ENCODE peak calls at places on chromosomes 12 and 14, in seven cellular contexts. Z, P, Y, T, H, M and B are unnamed samples.

GRCh38 chr14:53630336-53630735 is 326.3 kb downstream of the BMP4 start:
- DNase-seq in T (no peak), M (no peak), H (no peak), P (no peak), Z (peak), Y (no peak), B (no peak)

GRCh38 chr12:109734219-109735000 is 20.8 kb downstream of the FAM222A start:
- DNase-seq in Y (no peak), T (no peak), Z (no peak), M (no peak), P (peak), H (peak), B (peak)

GRCh38 chr14:64201931-64202330 is 92.2 kb downstream of the ESR2 start:
- DNase-seq in H (no peak), Y (no peak), P (no peak), M (no peak), Z (no peak), T (no peak), B (no peak)

GRCh38 chr12:12048266-12048665 is 22.5 kb upstream of the BCL2L14 start:
- DNase-seq in Y (no peak), M (no peak), T (no peak), Z (no peak), P (no peak), H (no peak), B (no peak)

GRCh38 chr12:30582943-30583342 is 112.7 kb downstream of the IPO8 start:
- DNase-seq in H (no peak), Y (no peak), Z (no peak), P (no peak), M (no peak), T (no peak), B (no peak)

GRCh38 chr14:89121961-89122675 is 294.9 kb downstream of the FOXN3 start:
- DNase-seq in Z (no peak), T (no peak), M (no peak), Y (no peak), P (no peak), H (no peak), B (peak)

GRCh38 chr14:63543826-63544320 is 696 bp upstream of the PPP2R5E start:
- DNase-seq in Z (peak), T (no peak), Y (no peak), H (no peak), P (no peak), M (no peak), B (no peak)

GRCh38 chr12:101875112-101875961 is 2.0 kb upstream of the DRAM1 start:
- DNase-seq in Y (no peak), T (no peak), P (no peak), H (no peak), Z (no peak), M (no peak), B (no peak)

GRCh38 chr12:73863541-73863940 is 674.1 kb upstream of the ATXN7L3B start:
- DNase-seq in T (no peak), Z (no peak), H (no peak), M (no peak), Y (no peak), P (no peak), B (no peak)

GRCh38 chr14:76918176-76918750 is 92.1 kb downstream of the LRRC74A start:
- DNase-seq in Y (no peak), P (peak), M (peak), Z (no peak), H (peak), T (no peak), B (peak)

GRCh38 chr12:129657179-129657578 is 246.6 kb downstream of the TMEM132D start:
- DNase-seq in Y (no peak), H (no peak), M (no peak), T (no peak), Z (no peak), P (no peak), B (no peak)

GRCh38 chr12:82593901-82594396 is 92.8 kb upstream of the TMTC2 start:
- DNase-seq in P (no peak), T (no peak), Y (no peak), Z (no peak), M (no peak), H (no peak), B (no peak)

DNA sequence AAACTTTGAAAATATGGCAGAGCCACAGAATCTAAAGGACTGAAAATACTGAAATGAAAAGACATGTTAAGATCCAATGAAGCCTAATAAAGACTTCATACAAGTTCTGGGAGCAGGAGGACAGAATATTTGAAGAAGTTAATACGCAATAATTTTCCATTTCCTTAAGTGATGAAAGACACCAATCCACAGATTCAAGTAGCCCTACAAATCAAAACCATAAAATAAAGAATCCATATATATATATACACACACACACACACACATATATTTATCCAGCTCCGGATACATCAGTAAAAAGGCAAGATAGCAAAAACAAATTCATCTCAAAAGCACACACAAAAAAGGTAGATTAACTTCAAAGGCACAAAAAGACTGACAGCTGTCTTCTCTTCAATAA is 5.7 kb downstream of the NAP1L1 start:
- DNase-seq in T (no peak), Y (no peak), P (no peak), Z (no peak), M (no peak), H (no peak), B (no peak)
- H3K4me3 ChIP-seq in T (peak), Y (no peak), P (no peak), Z (no peak), M (no peak), H (no peak), B (no peak)

GRCh38 chr14:74636424-74637183 is 24.6 kb upstream of the LTBP2 start:
- DNase-seq in Y (no peak), M (no peak), P (no peak), H (no peak), Z (peak), T (no peak), B (no peak)

GRCh38 chr14:74637184-74637562 is 25.1 kb upstream of the LTBP2 start:
- DNase-seq in T (no peak), M (no peak), P (no peak), H (no peak), Y (no peak), Z (no peak), B (no peak)

GRCh38 chr14:74635831-74636230 is 23.8 kb upstream of the LTBP2 start:
- DNase-seq in H (no peak), M (no peak), Z (no peak), Y (no peak), P (no peak), T (no peak), B (no peak)

GRCh38 chr14:74638970-74639369 is 26.9 kb upstream of the LTBP2 start:
- DNase-seq in M (no peak), T (no peak), Z (no peak), P (no peak), H (no peak), Y (no peak), B (no peak)

GRCh38 chr14:74638066-74638465 is 26.0 kb upstream of the LTBP2 start:
- DNase-seq in H (no peak), Z (peak), M (no peak), Y (no peak), T (no peak), P (peak), B (no peak)
- H3K4me3 ChIP-seq in H (no peak), Z (no peak), M (no peak), Y (no peak), T (no peak), P (no peak), B (no peak)

GRCh38 chr12:61037792-61038191 is 1222.4 kb upstream of the USP15 start:
- DNase-seq in Y (no peak), M (no peak), P (no peak), H (no peak), T (no peak), Z (no peak), B (no peak)
- H3K4me3 ChIP-seq in Y (no peak), M (no peak), P (no peak), H (no peak), T (no peak), Z (no peak), B (no peak)

DNA sequence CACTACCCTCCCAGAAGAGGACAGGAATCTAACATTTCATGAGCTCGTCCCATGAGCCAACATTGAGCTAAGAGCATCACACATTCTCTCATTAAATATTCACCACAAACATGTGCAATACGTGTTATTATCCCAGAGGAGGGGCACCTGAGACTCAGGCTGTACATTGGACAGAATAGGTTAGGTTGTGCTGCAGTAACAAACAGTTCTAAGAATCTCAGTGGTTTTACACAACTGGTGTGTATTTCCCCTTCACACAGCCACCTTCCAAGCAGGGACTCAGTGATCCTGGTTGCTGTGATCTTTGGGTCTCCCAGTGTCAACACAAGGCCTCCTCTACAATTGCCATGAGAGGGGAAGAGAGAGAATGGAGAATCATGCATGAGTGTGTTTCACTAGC is 15.0 kb upstream of the ACTN1 start:
- DNase-seq in Y (no peak), H (no peak), T (no peak), P (no peak), Z (no peak), M (no peak), B (no peak)
- H3K4me3 ChIP-seq in Y (no peak), H (no peak), T (no peak), P (no peak), Z (no peak), M (no peak), B (no peak)

DNA sequence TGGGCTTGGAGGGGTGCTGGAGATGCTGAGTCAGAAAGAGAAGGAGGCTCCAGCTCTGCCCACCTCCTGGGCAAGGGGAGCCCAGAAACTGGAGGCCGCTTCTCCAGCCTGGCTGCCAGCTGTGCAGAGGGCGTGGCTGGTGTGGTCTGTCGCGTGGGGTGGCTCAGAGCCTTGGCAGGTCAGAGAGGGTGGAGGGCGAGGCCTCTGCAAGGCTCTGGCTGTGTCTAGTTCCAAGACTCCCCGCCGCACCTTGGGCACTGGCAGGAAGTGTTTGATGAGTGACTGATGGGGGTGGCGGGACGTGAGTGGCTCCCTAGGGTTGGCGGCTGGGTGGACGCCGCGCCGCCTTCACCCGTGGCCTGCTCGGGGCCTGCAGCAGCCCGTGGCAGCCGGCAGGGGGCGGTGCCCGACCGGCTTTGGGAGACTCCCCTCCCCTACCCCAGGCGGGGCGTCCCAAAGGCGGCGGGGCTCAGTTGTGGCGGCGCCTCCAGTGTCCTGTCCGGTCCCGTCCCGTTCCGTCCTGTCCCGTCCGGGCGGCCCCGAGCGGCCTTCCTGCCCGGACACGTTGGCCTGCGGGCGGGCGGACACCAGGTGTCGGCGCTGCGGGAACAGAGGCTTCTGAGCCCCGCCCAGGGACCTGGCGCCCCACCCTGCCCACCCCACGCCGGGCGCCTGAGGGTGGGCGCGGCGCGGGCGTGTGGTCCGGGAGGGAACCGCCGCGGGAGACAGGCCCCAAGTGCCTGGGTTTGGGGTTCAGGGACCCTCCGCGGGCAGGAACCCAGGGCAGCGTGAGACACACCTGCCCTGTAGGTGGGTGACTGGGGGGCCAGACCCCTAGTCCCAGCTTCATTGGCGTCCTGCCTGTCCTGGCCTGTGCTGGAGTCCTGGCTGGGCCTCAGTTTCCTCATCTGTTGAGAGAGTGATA is 39.7 kb downstream of the KRT80 start:
- DNase-seq in P (peak), M (peak), T (peak), Y (peak), H (peak), Z (peak), B (peak)
- H3K4me3 ChIP-seq in P (peak), M (peak), T (no peak), Y (no peak), H (peak), Z (peak), B (peak)

GRCh38 chr14:85165091-85165490 is 364.9 kb upstream of the FLRT2 start:
- DNase-seq in Y (no peak), M (peak), H (no peak), P (no peak), Z (no peak), T (no peak), B (no peak)
- H3K4me3 ChIP-seq in Y (no peak), M (no peak), H (no peak), P (no peak), Z (no peak), T (no peak), B (no peak)

GRCh38 chr12:124463341-124463861 is 104.0 kb downstream of the NCOR2 start:
- DNase-seq in Z (no peak), P (peak), M (no peak), T (no peak), Y (no peak), H (peak), B (peak)

GRCh38 chr12:124464062-124464461 is 103.3 kb downstream of the NCOR2 start:
- DNase-seq in T (no peak), Y (no peak), P (no peak), H (peak), M (no peak), Z (no peak), B (no peak)

GRCh38 chr12:124464830-124465229 is 102.6 kb downstream of the NCOR2 start:
- DNase-seq in M (no peak), H (no peak), Y (no peak), Z (no peak), P (no peak), T (no peak), B (no peak)

GRCh38 chr12:124466200-124467128 is 100.9 kb downstream of the NCOR2 start:
- DNase-seq in H (no peak), M (peak), Z (no peak), T (peak), P (no peak), Y (peak), B (no peak)

GRCh38 chr12:124465473-124465872 is 101.9 kb downstream of the NCOR2 start:
- DNase-seq in Z (no peak), H (no peak), T (no peak), M (no peak), Y (no peak), P (no peak), B (no peak)
- H3K4me3 ChIP-seq in Z (no peak), H (no peak), T (peak), M (no peak), Y (peak), P (no peak), B (no peak)